ENCODE peak calls at places on chromosomes 1 and 21, in eight cellular contexts. Y is WERI-Rb-1, K is uterus, H is pancreas, D is fibroblast of mammary gland, L is A549, O is HFF-Myc, V is OCI-LY7. A is an unnamed sample.

GRCh38 chr21:21434944-21435343 is 436.7 kb downstream of the NCAM2 start:
- DNase-seq in O (no peak), Y (no peak), V (no peak), H (no peak), L (no peak), K (no peak), D (no peak), A (no peak)

GRCh38 chr1:13830170-13830569 is 130.2 kb downstream of the PRDM2 start:
- DNase-seq in O (no peak), Y (no peak), H (no peak), L (no peak), K (no peak), D (no peak), V (no peak), A (no peak)

GRCh38 chr21:36028127-36029069 is 31.9 kb downstream of the SETD4 start:
- DNase-seq in H (peak; percentile 51), K (peak; percentile 77), L (peak; percentile 51), D (peak; percentile 77), O (peak; percentile 32), Y (peak; percentile 80), V (peak; percentile 68), A (no peak)

GRCh38 chr1:79422726-79423125 is 416.2 kb upstream of the ADGRL4 start:
- DNase-seq in Y (no peak), O (no peak), L (no peak), K (no peak), D (no peak), V (no peak), H (no peak), A (no peak)

GRCh38 chr1:49864597-49864996 is 159.2 kb downstream of the AGBL4 start:
- DNase-seq in K (no peak), H (no peak), D (no peak), V (no peak), O (no peak), L (no peak), Y (no peak), A (no peak)

GRCh38 chr1:48760889-48761288 is 15.8 kb downstream of the BEND5 start:
- DNase-seq in V (no peak), Y (no peak), D (peak; percentile 52), O (no peak), L (no peak), K (no peak), H (no peak), A (no peak)

GRCh38 chr1:203867816-203868215 is 6.4 kb downstream of the SNRPE start:
- DNase-seq in O (no peak), V (no peak), K (no peak), D (no peak), Y (no peak), H (no peak), L (no peak), A (no peak)

GRCh38 chr1:154575951-154576566 is 8.5 kb downstream of the CHRNB2 start:
- DNase-seq in L (no peak), V (no peak), H (no peak), O (no peak), D (no peak), Y (no peak), K (no peak), A (no peak)

GRCh38 chr1:29282135-29282923 is 46.0 kb downstream of the PTPRU start:
- DNase-seq in L (no peak), H (no peak), Y (peak; percentile 79), V (no peak), K (no peak), O (no peak), D (no peak), A (no peak)

GRCh38 chr21:44349847-44350772 is 3.3 kb upstream of the TRPM2 start:
- DNase-seq in V (no peak), D (no peak), O (no peak), Y (no peak), H (no peak), L (no peak), K (no peak), A (no peak)

GRCh38 chr1:32917521-32917920 is 16.3 kb upstream of the TMEM54 start:
- DNase-seq in K (no peak), D (no peak), H (no peak), L (no peak), O (no peak), V (no peak), Y (no peak), A (no peak)

GRCh38 chr1:210696709-210697108 is 368.0 kb downstream of the HHAT start:
- DNase-seq in O (no peak), V (no peak), D (no peak), Y (no peak), K (no peak), H (no peak), L (no peak), A (no peak)

GRCh38 chr1:20138961-20139550 is at the start of gene PLA2G2F:
- DNase-seq in O (no peak), Y (no peak), H (no peak), D (no peak), V (no peak), K (no peak), L (no peak), A (no peak)

GRCh38 chr1:94260635-94261387 is 23.4 kb upstream of the ARHGAP29 start:
- DNase-seq in Y (no peak), L (no peak), H (no peak), O (no peak), D (no peak), K (no peak), V (no peak), A (no peak)

GRCh38 chr1:9402717-9403116 is 110.0 kb downstream of the SPSB1 start:
- DNase-seq in Y (no peak), O (no peak), K (no peak), V (no peak), H (no peak), D (no peak), L (no peak), A (no peak)

GRCh38 chr1:156618853-156619581 is at the start of gene HAPLN2:
- DNase-seq in K (no peak), Y (peak; percentile 85), V (peak; percentile 45), H (no peak), L (peak; percentile 56), O (no peak), D (no peak), A (no peak)

GRCh38 chr21:39281853-39282252 is 31.6 kb downstream of the BRWD1 start:
- DNase-seq in L (no peak), H (no peak), D (no peak), O (no peak), Y (no peak), V (no peak), K (no peak), A (no peak)

GRCh38 chr1:212110617-212111016 is 75.1 kb downstream of the DTL start:
- DNase-seq in H (no peak), D (peak; percentile 50), V (no peak), O (no peak), K (no peak), L (no peak), Y (no peak), A (no peak)

GRCh38 chr1:22527122-22527521 is 36.2 kb upstream of the EPHA8 start:
- DNase-seq in L (no peak), O (no peak), D (no peak), H (no peak), Y (no peak), K (no peak), V (no peak), A (no peak)

GRCh38 chr1:7886346-7886745 is 33.5 kb upstream of the UTS2 start:
- DNase-seq in O (no peak), H (no peak), D (peak; percentile 10), V (no peak), Y (no peak), L (no peak), K (no peak), A (no peak)
- H3K4me3 ChIP-seq in O (no peak overlapping the region), H (no peak overlapping the region), D (no peak overlapping the region), V (no peak overlapping the region), Y (no peak overlapping the region), L (no peak overlapping the region), K (no peak overlapping the region), A (no peak overlapping the region)

GRCh38 chr1:144551107-144551542 is 41.6 kb upstream of the PPIAL4F start:
- DNase-seq in L (no peak), Y (no peak), K (no peak), D (no peak), O (no peak), H (no peak), V (no peak), A (no peak)
- H3K4me3 ChIP-seq in L (peak overlapping the region; percentile 49), Y (peak overlapping the region; percentile 52), K (peak overlapping the region; percentile 16), D (peak overlapping the region; percentile 43), O (peak overlapping the region; percentile 38), H (no peak overlapping the region), V (peak overlapping the region; percentile 64), A (no peak overlapping the region)

GRCh38 chr1:159100589-159100988 is 24.0 kb upstream of the AIM2 start:
- DNase-seq in H (no peak), D (no peak), V (no peak), K (no peak), L (no peak), Y (no peak), O (no peak), A (no peak)

DNA sequence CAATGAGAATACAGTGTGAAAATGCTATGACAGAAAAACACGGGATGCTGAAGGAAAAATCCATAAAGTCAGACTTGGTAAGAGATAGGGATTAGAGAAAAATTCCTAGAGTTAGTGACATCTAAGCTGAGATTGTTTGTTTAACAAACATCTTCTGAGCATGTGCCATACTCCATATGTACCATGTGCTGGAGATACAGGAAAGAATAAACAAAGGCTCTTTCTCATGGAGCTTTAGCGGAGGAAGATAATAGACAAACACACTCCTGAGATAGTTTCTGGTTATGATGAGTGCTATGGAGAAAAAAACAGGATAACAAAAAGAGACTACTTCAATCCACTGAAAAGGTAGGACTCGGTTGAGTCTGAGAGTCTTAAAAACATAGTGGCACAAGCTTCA is 22.0 kb upstream of the AIM2 start:
- DNase-seq in Y (no peak), H (no peak), L (no peak), V (no peak), K (no peak), D (no peak), O (no peak), A (no peak)
- H3K4me3 ChIP-seq in Y (no peak overlapping the region), H (no peak overlapping the region), L (no peak overlapping the region), V (no peak overlapping the region), K (no peak overlapping the region), D (no peak overlapping the region), O (no peak overlapping the region), A (no peak overlapping the region)

GRCh38 chr21:15809065-15809464 is 79.3 kb downstream of the USP25 start:
- DNase-seq in D (no peak), Y (no peak), V (no peak), K (no peak), O (no peak), H (no peak), L (no peak), A (no peak)

GRCh38 chr21:15804247-15804985 is 74.6 kb downstream of the USP25 start:
- DNase-seq in Y (no peak), H (no peak), V (no peak), D (no peak), O (no peak), K (no peak), L (no peak), A (no peak)

GRCh38 chr21:15815285-15815684 is 85.5 kb downstream of the USP25 start:
- DNase-seq in O (no peak), V (no peak), H (no peak), L (no peak), D (no peak), K (no peak), Y (no peak), A (no peak)

DNA sequence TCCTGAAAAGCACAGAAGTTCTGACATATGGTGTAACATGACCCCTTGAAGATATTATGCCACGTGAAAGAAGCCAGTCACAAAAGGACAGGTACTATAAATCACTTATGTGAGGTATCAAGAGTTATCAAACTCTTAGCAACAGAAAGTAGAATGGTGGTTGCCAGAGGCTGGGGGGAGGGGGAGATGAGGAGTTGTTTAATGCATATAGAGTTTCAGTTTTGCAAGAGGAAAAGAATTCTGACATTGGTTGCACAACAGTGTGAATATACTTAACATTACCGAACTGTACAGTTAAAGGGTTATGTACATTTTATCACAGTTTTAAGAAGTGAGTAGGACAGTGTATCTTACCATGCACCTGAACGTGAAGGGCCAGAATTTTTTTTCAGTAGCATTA is 80.0 kb downstream of the USP25 start:
- DNase-seq in D (peak; percentile 35), K (no peak), Y (no peak), L (no peak), H (no peak), O (no peak), V (no peak), A (no peak)
- H3K4me3 ChIP-seq in D (no peak overlapping the region), K (no peak overlapping the region), Y (no peak overlapping the region), L (no peak overlapping the region), H (no peak overlapping the region), O (no peak overlapping the region), V (no peak overlapping the region), A (no peak overlapping the region)

A was measured in kidney epithelial cell.